ENCODE peak calls at places on chromosomes 12 and 14, in seven cellular contexts. I, O, G, D, B, A and Y are unnamed samples.

GRCh38 chr12:110501378-110501721 is 561 bp downstream of the VPS29 start:
- DNase-seq in D (peak), B (peak), G (peak), A (no peak), I (no peak), O (no peak), Y (peak)

GRCh38 chr12:49515266-49515665 is 23.6 kb upstream of the KCNH3 start:
- DNase-seq in I (no peak), A (no peak), B (peak), O (peak), G (peak), D (no peak), Y (peak)

GRCh38 chr14:22500954-22501353 is 88.1 kb downstream of the DAD1 start:
- DNase-seq in O (no peak), D (no peak), B (no peak), G (no peak), A (no peak), I (no peak), Y (no peak)

GRCh38 chr12:92088802-92089201 is 56.8 kb downstream of the BTG1 start:
- DNase-seq in O (no peak), D (no peak), G (no peak), B (no peak), A (no peak), I (no peak), Y (no peak)

GRCh38 chr12:63917864-63918742 is 73.6 kb downstream of the SRGAP1 start:
- DNase-seq in G (peak), O (no peak), D (peak), A (no peak), B (peak), I (peak), Y (peak)

GRCh38 chr12:13121568-13121967 is 18.1 kb upstream of the GSG1 start:
- DNase-seq in A (no peak), B (no peak), G (no peak), I (no peak), O (no peak), D (no peak), Y (no peak)

GRCh38 chr12:3489057-3489456 is 1.9 kb upstream of the PRMT8 start:
- DNase-seq in D (no peak), I (no peak), B (peak), G (peak), A (no peak), O (no peak), Y (peak)

GRCh38 chr14:100584056-100585031 is 2.9 kb downstream of the BEGAIN start:
- DNase-seq in O (no peak), I (no peak), D (no peak), G (no peak), A (no peak), B (no peak), Y (no peak)